ENCODE peak calls at places on chromosomes 7 and 10, in five cellular contexts. One of them, this sample, is unnamed.

GRCh38 chr7:140003913-140004382 is 58.8 kb downstream of the PARP12 start:
- DNase-seq in H1: peak
- DNase-seq in HepG2: peak
- DNase-seq in K562: peak
- DNase-seq in GM12878: peak
- DNase-seq in this sample: peak

GRCh38 chr7:132740176-132740575 is 163.9 kb upstream of the PLXNA4 start:
- DNase-seq in K562: no peak
- DNase-seq in H1: no peak
- DNase-seq in GM12878: no peak
- DNase-seq in HepG2: no peak
- DNase-seq in this sample: no peak

GRCh38 chr7:1848013-1848640 is 178.1 kb downstream of the ELFN1 start:
- DNase-seq in H1: no peak
- DNase-seq in HepG2: no peak
- DNase-seq in K562: no peak
- DNase-seq in GM12878: no peak
- DNase-seq in this sample: peak

GRCh38 chr10:2225609-2226008 is 488.3 kb upstream of the ADARB2 start:
- DNase-seq in HepG2: no peak
- DNase-seq in H1: no peak
- DNase-seq in K562: no peak
- DNase-seq in GM12878: no peak
- DNase-seq in this sample: no peak

GRCh38 chr7:41045556-41046123 is 657.2 kb downstream of the INHBA start:
- DNase-seq in HepG2: peak
- DNase-seq in K562: no peak
- DNase-seq in GM12878: no peak
- DNase-seq in H1: peak
- DNase-seq in this sample: no peak

GRCh38 chr7:141674201-141674671 is 27.7 kb downstream of the DENND11 start:
- DNase-seq in HepG2: peak
- DNase-seq in H1: no peak
- DNase-seq in GM12878: no peak
- DNase-seq in K562: no peak
- DNase-seq in this sample: no peak

GRCh38 chr7:85184599-85185354 is 2.1 kb downstream of the SEMA3D start:
- DNase-seq in K562: no peak
- DNase-seq in GM12878: no peak
- DNase-seq in H1: peak
- DNase-seq in HepG2: no peak
- DNase-seq in this sample: peak

GRCh38 chr7:152743600-152743999 is 16.0 kb upstream of the ACTR3B start:
- DNase-seq in HepG2: no peak
- DNase-seq in GM12878: no peak
- DNase-seq in K562: no peak
- DNase-seq in H1: no peak
- DNase-seq in this sample: no peak

GRCh38 chr7:79420464-79420863 is 33.0 kb downstream of the MAGI2 start:
- DNase-seq in H1: no peak
- DNase-seq in K562: no peak
- DNase-seq in GM12878: no peak
- DNase-seq in HepG2: peak
- DNase-seq in this sample: no peak

GRCh38 chr7:22726345-22726848 is 603 bp upstream of the IL6 start:
- DNase-seq in GM12878: no peak
- DNase-seq in K562: peak
- DNase-seq in H1: peak
- DNase-seq in HepG2: peak
- DNase-seq in this sample: peak

GRCh38 chr7:92615861-92616260 is 25.7 kb upstream of the FAM133B start:
- DNase-seq in K562: no peak
- DNase-seq in H1: no peak
- DNase-seq in GM12878: no peak
- DNase-seq in HepG2: no peak
- DNase-seq in this sample: no peak

GRCh38 chr10:42969909-42970308 is 107.0 kb upstream of the RET start:
- DNase-seq in HepG2: no peak
- DNase-seq in H1: no peak
- DNase-seq in GM12878: no peak
- DNase-seq in K562: no peak
- DNase-seq in this sample: no peak

GRCh38 chr7:81492910-81493309 is 276.9 kb downstream of the HGF start:
- DNase-seq in K562: no peak
- DNase-seq in H1: no peak
- DNase-seq in GM12878: no peak
- DNase-seq in HepG2: no peak
- DNase-seq in this sample: no peak

GRCh38 chr7:95725170-95725569 is 47.2 kb upstream of the DYNC1I1 start:
- DNase-seq in H1: no peak
- DNase-seq in GM12878: no peak
- DNase-seq in HepG2: no peak
- DNase-seq in K562: no peak
- DNase-seq in this sample: no peak

GRCh38 chr10:82850166-82850565 is 975.2 kb downstream of the NRG3 start:
- DNase-seq in HepG2: no peak
- DNase-seq in GM12878: no peak
- DNase-seq in K562: no peak
- DNase-seq in H1: no peak
- DNase-seq in this sample: no peak

GRCh38 chr7:18201349-18201748 is 173.7 kb upstream of the PRPS1L1 start:
- DNase-seq in HepG2: no peak
- DNase-seq in GM12878: no peak
- DNase-seq in K562: no peak
- DNase-seq in H1: no peak
- DNase-seq in this sample: no peak

GRCh38 chr7:77887567-77887966 is 89.0 kb downstream of the PHTF2 start:
- DNase-seq in H1: no peak
- DNase-seq in K562: no peak
- DNase-seq in GM12878: no peak
- DNase-seq in HepG2: no peak
- DNase-seq in this sample: no peak

GRCh38 chr7:1977876-1978441 is 254.8 kb downstream of the MAD1L1 start:
- DNase-seq in GM12878: no peak
- DNase-seq in H1: no peak
- DNase-seq in HepG2: no peak
- DNase-seq in K562: no peak
- DNase-seq in this sample: no peak

GRCh38 chr10:33258951-33259350 is 75.5 kb downstream of the NRP1 start:
- DNase-seq in GM12878: no peak
- DNase-seq in H1: no peak
- DNase-seq in K562: no peak
- DNase-seq in HepG2: no peak
- DNase-seq in this sample: no peak

GRCh38 chr7:55162476-55162875 is 143.7 kb downstream of the EGFR start:
- DNase-seq in K562: no peak
- DNase-seq in H1: no peak
- DNase-seq in GM12878: no peak
- DNase-seq in HepG2: no peak
- DNase-seq in this sample: no peak

GRCh38 chr7:17299477-17299991 is 1.1 kb downstream of the AHR start:
- DNase-seq in K562: no peak
- DNase-seq in GM12878: no peak
- DNase-seq in H1: no peak
- DNase-seq in HepG2: no peak
- DNase-seq in this sample: no peak

GRCh38 chr10:53003094-53003493 is 230.5 kb upstream of the MBL2 start:
- DNase-seq in K562: no peak
- DNase-seq in H1: no peak
- DNase-seq in GM12878: no peak
- DNase-seq in HepG2: no peak
- DNase-seq in this sample: no peak

GRCh38 chr7:39595102-39595620 is 28.2 kb upstream of the RALA start:
- DNase-seq in K562: no peak
- DNase-seq in GM12878: no peak
- DNase-seq in H1: no peak
- DNase-seq in HepG2: peak
- DNase-seq in this sample: no peak

GRCh38 chr10:61139230-61139928 is 195.4 kb upstream of the RHOBTB1 start:
- DNase-seq in GM12878: no peak
- DNase-seq in H1: no peak
- DNase-seq in K562: no peak
- DNase-seq in HepG2: no peak
- DNase-seq in this sample: peak

GRCh38 chr7:112025556-112025955 is 180.6 kb downstream of the DOCK4 start:
- DNase-seq in K562: no peak
- DNase-seq in HepG2: no peak
- DNase-seq in GM12878: no peak
- DNase-seq in H1: no peak
- DNase-seq in this sample: no peak

GRCh38 chr10:123563994-123564393 is 102.2 kb upstream of the GPR26 start:
- DNase-seq in GM12878: no peak
- DNase-seq in K562: no peak
- DNase-seq in H1: peak
- DNase-seq in HepG2: no peak
- DNase-seq in this sample: no peak

GRCh38 chr7:126690848-126691751 is 561.6 kb downstream of the GRM8 start:
- DNase-seq in K562: no peak
- DNase-seq in H1: no peak
- DNase-seq in HepG2: no peak
- DNase-seq in GM12878: no peak
- DNase-seq in this sample: no peak

GRCh38 chr7:44796034-44796503 is 412 bp upstream of the PPIA start:
- DNase-seq in K562: no peak
- DNase-seq in GM12878: no peak
- DNase-seq in H1: no peak
- DNase-seq in HepG2: peak
- DNase-seq in this sample: no peak

GRCh38 chr7:104980969-104981670 is 32.9 kb upstream of the KMT2E start:
- DNase-seq in H1: no peak
- DNase-seq in K562: peak
- DNase-seq in HepG2: peak
- DNase-seq in GM12878: no peak
- DNase-seq in this sample: no peak

GRCh38 chr10:70664702-70665195 is 7.6 kb upstream of the ADAMTS14 start:
- DNase-seq in GM12878: no peak
- DNase-seq in HepG2: peak
- DNase-seq in K562: peak
- DNase-seq in H1: no peak
- DNase-seq in this sample: no peak

GRCh38 chr10:74586088-74586585 is 240.3 kb upstream of the KAT6B start:
- DNase-seq in GM12878: peak
- DNase-seq in K562: no peak
- DNase-seq in H1: no peak
- DNase-seq in HepG2: no peak
- DNase-seq in this sample: no peak

GRCh38 chr7:105677803-105678583 is 96.7 kb upstream of the EFCAB10 start:
- DNase-seq in HepG2: no peak
- DNase-seq in GM12878: peak
- DNase-seq in H1: no peak
- DNase-seq in K562: no peak
- DNase-seq in this sample: no peak

DNA sequence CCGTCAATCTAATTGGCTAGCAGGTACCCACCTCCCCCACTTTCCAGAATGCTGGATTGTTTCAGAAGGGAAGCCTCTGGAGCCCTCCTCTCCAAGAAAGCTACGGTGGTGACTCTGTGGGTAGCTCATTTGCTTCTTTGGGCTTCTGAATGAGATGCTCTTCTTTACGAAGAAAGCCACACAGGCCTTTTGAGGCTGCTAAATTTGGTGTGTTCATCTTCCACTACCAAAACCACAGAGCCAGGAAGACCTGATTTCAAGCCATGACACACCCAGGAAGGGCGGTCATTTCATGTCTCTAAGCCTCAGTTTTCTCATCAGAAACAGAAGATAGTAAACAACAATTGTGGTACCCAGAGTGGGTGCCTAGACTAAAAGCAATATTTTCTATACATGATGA is 901.2 kb downstream of the KCNMA1 start:
- DNase-seq in K562: no peak
- DNase-seq in H1: no peak
- DNase-seq in GM12878: no peak
- DNase-seq in HepG2: no peak
- DNase-seq in this sample: no peak
- TF ChIP-seq ATF2 in K562: no peak
- TF ChIP-seq ATF2 in H1: no peak
- TF ChIP-seq ATF2 in GM12878: no peak
- TF ChIP-seq ATF2 in HepG2: no peak
- TF ChIP-seq ATF2 in this sample: no peak

DNA sequence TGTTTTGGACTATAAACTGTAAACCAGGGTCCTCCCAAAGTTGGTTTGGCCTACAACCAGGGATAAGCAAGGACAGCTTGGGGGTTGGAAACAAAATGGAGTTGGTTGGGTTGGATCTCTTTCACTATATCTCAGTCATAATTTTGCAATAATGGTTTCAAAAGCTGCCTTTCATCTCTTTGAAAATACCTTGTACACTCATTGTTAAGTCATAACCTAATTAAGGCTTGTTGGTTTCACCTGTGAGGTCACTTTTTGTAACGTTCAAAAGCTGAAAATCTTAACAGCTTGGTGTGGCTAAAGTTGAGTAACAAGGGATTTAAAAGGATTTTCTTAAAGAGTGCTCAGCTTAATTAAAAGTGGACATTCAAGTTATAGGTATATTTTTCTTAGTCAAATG is 476.1 kb downstream of the IPMK start:
- DNase-seq in K562: no peak
- DNase-seq in H1: no peak
- DNase-seq in GM12878: no peak
- DNase-seq in HepG2: no peak
- DNase-seq in this sample: no peak
- TF ChIP-seq USF2 in K562: no peak
- TF ChIP-seq USF2 in H1: no peak
- TF ChIP-seq USF2 in GM12878: no peak
- TF ChIP-seq USF2 in HepG2: no peak
- TF ChIP-seq USF2 in this sample: no peak

GRCh38 chr10:90734415-90734814 is 123.4 kb downstream of the HTR7 start:
- DNase-seq in H1: no peak
- DNase-seq in GM12878: no peak
- DNase-seq in K562: no peak
- DNase-seq in HepG2: no peak
- DNase-seq in this sample: no peak

GRCh38 chr10:90732581-90732980 is 125.3 kb downstream of the HTR7 start:
- DNase-seq in GM12878: peak
- DNase-seq in HepG2: no peak
- DNase-seq in H1: no peak
- DNase-seq in K562: no peak
- DNase-seq in this sample: no peak
- TF ChIP-seq ATF2 in GM12878: peak
- TF ChIP-seq ATF2 in HepG2: no peak
- TF ChIP-seq ATF2 in H1: no peak
- TF ChIP-seq ATF2 in K562: no peak
- TF ChIP-seq ATF2 in this sample: no peak

DNA sequence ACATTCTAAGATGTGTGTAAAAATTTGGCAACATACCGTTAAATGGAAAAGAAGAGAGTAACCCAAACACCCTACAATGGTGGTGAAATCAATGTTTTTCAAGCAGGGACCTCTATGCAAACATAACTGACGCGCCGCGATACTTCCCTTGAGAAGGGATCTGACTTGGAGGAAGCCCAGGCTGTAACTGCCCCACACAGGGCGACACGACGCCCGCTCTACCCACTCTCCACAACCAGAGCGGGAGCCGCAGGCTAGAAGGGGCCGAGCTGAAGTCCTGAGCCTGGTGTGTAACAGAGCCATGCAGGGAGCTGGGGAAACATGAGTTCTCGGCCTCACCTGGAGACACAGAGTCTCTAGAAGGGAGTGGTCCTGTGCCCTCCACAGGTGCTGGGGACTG is 120.2 kb downstream of the FAM53B start:
- DNase-seq in K562: no peak
- DNase-seq in GM12878: no peak
- DNase-seq in H1: no peak
- DNase-seq in HepG2: no peak
- DNase-seq in this sample: no peak
- TF ChIP-seq USF2 in K562: no peak
- TF ChIP-seq USF2 in GM12878: no peak
- TF ChIP-seq USF2 in H1: no peak
- TF ChIP-seq USF2 in HepG2: no peak
- TF ChIP-seq USF2 in this sample: no peak

This sample was measured in WTC11.